ENCODE peak calls at places on chromosomes 16 and 17, in nine cellular contexts. S, O, K, J, Z, E, I, G and P are unnamed samples. For H3K9me3, the result is how much of the 10 kb centered on the place peaks cover.

GRCh38 chr17:76458580-76459490 is 5.9 kb upstream of the UBE2O start:
- DNase-seq in S (peak), O (no peak), K (peak), J (no peak), Z (peak), E (no peak), I (peak), G (no peak), P (no peak)

GRCh38 chr17:7313890-7314718 is 1.1 kb downstream of the GPS2 start:
- DNase-seq in S (no peak), O (no peak), K (no peak), J (no peak), Z (no peak), E (no peak), I (no peak), G (no peak), P (no peak)

GRCh38 chr17:4530799-4531730 is 24.1 kb downstream of the MYBBP1A start:
- DNase-seq in S (no peak), O (no peak), K (no peak), J (no peak), Z (peak), E (no peak), I (no peak), G (no peak), P (no peak)

GRCh38 chr16:77863250-77863649 is 74.9 kb downstream of the VAT1L start:
- DNase-seq in S (no peak), O (no peak), K (peak), J (no peak), Z (peak), E (no peak), I (peak), G (no peak), P (no peak)

GRCh38 chr16:85361441-85362118 is 249.3 kb upstream of the CIBAR2 start:
- DNase-seq in S (no peak), O (no peak), K (peak), J (no peak), Z (no peak), E (no peak), I (peak), G (no peak), P (no peak)

GRCh38 chr16:15983898-15984297 is 34.5 kb downstream of the ABCC1 start:
- DNase-seq in S (no peak), O (no peak), K (no peak), J (no peak), Z (peak), E (no peak), I (no peak), G (no peak), P (no peak)

GRCh38 chr16:10584956-10585561 is 4.7 kb upstream of the EMP2 start:
- DNase-seq in S (no peak), O (no peak), K (no peak), J (no peak), Z (no peak), E (no peak), I (no peak), G (no peak), P (no peak)

GRCh38 chr17:43094129-43094834 is 30.9 kb downstream of the BRCA1 start:
- DNase-seq in S (no peak), O (no peak), K (no peak), J (no peak), Z (no peak), E (no peak), I (no peak), G (no peak), P (no peak)

GRCh38 chr16:75311383-75311938 is 60.0 kb upstream of the BCAR1 start:
- DNase-seq in S (no peak), O (no peak), K (no peak), J (no peak), Z (no peak), E (no peak), I (no peak), G (no peak), P (no peak)

GRCh38 chr16:21104124-21104860 is 46.4 kb downstream of the DNAH3 start:
- DNase-seq in S (no peak), O (no peak), K (no peak), J (no peak), Z (peak), E (no peak), I (no peak), G (no peak), P (no peak)

GRCh38 chr16:65034915-65035314 is 86.9 kb downstream of the CDH11 start:
- DNase-seq in S (no peak), O (no peak), K (no peak), J (no peak), Z (no peak), E (no peak), I (no peak), G (no peak), P (no peak)

GRCh38 chr16:78915916-78916315 is 684.6 kb downstream of the MAF start:
- DNase-seq in S (no peak), O (no peak), K (no peak), J (no peak), Z (no peak), E (no peak), I (no peak), G (no peak), P (no peak)

GRCh38 chr16:59698341-59698979 is 964.3 kb upstream of the GOT2 start:
- DNase-seq in S (no peak), O (no peak), K (no peak), J (no peak), Z (no peak), E (no peak), I (no peak), G (no peak), P (no peak)

GRCh38 chr16:54175169-54175551 is 111.4 kb downstream of the IRX3 start:
- DNase-seq in S (no peak), O (peak), K (peak), J (no peak), Z (no peak), E (no peak), I (no peak), G (no peak), P (no peak)

GRCh38 chr16:50196736-50197135 is 43.6 kb downstream of the TENT4B start:
- DNase-seq in S (no peak), O (no peak), K (no peak), J (no peak), Z (no peak), E (no peak), I (no peak), G (no peak), P (peak)

GRCh38 chr17:27326585-27326984 is 32.7 kb downstream of the WSB1 start:
- DNase-seq in S (no peak), O (no peak), K (no peak), J (no peak), Z (no peak), E (no peak), I (no peak), G (no peak), P (no peak)

GRCh38 chr16:26762596-26762995 is 304.1 kb upstream of the C16orf82 start:
- DNase-seq in S (no peak), O (no peak), K (no peak), J (no peak), Z (no peak), E (no peak), I (no peak), G (no peak), P (no peak)

GRCh38 chr16:987846-988245 is 6.3 kb downstream of the SOX8 start:
- DNase-seq in S (no peak), O (no peak), K (no peak), J (no peak), Z (no peak), E (no peak), I (no peak), G (no peak), P (no peak)

GRCh38 chr17:11705111-11705510 is 106.8 kb downstream of the DNAH9 start:
- DNase-seq in S (no peak), O (no peak), K (no peak), J (no peak), Z (no peak), E (no peak), I (no peak), G (no peak), P (no peak)

GRCh38 chr16:88534731-88535141 is 35.5 kb upstream of the ZC3H18 start:
- DNase-seq in S (peak), O (no peak), K (peak), J (no peak), Z (no peak), E (no peak), I (no peak), G (no peak), P (no peak)

GRCh38 chr17:10775058-10775457 is 28.8 kb downstream of the TMEM238L start:
- DNase-seq in S (no peak), O (no peak), K (no peak), J (no peak), Z (no peak), E (no peak), I (peak), G (no peak), P (no peak)

GRCh38 chr17:77164483-77165030 is 23.8 kb downstream of the SEC14L1 start:
- DNase-seq in S (no peak), O (no peak), K (no peak), J (no peak), Z (peak), E (no peak), I (no peak), G (no peak), P (no peak)

GRCh38 chr16:16018705-16019104 is 69.3 kb downstream of the ABCC1 start:
- DNase-seq in S (no peak), O (no peak), K (no peak), J (no peak), Z (no peak), E (no peak), I (no peak), G (no peak), P (no peak)

GRCh38 chr16:74607310-74607966 is 524 bp upstream of the GLG1 start:
- DNase-seq in S (no peak), O (no peak), K (no peak), J (no peak), Z (no peak), E (no peak), I (no peak), G (no peak), P (no peak)

GRCh38 chr17:33218657-33219298 is 74.3 kb downstream of the ASIC2 start:
- DNase-seq in S (no peak), O (no peak), K (no peak), J (no peak), Z (no peak), E (no peak), I (no peak), G (no peak), P (no peak)

GRCh38 chr17:43733956-43734355 is 24.6 kb downstream of the SOST start:
- DNase-seq in S (no peak), O (no peak), K (no peak), J (no peak), Z (no peak), E (no peak), I (no peak), G (no peak), P (no peak)

GRCh38 chr17:79684132-79684985 is 46.4 kb upstream of the ENPP7 start:
- DNase-seq in S (no peak), O (no peak), K (no peak), J (no peak), Z (no peak), E (no peak), I (no peak), G (no peak), P (no peak)

GRCh38 chr16:67563708-67564468 is 1.6 kb downstream of the CTCF start:
- DNase-seq in S (no peak), O (peak), K (peak), J (peak), Z (peak), E (no peak), I (peak), G (no peak), P (no peak)

GRCh38 chr16:72094266-72094610 is 591 bp downstream of the DHX38 start:
- DNase-seq in S (no peak), O (no peak), K (no peak), J (no peak), Z (no peak), E (no peak), I (no peak), G (no peak), P (no peak)

GRCh38 chr17:77834170-77835115 is 124.1 kb upstream of the TNRC6C start:
- DNase-seq in S (peak), O (peak), K (peak), J (peak), Z (peak), E (no peak), I (peak), G (peak), P (peak)

GRCh38 chr16:84527486-84528269 is 23.2 kb upstream of the MEAK7 start:
- DNase-seq in S (no peak), O (no peak), K (peak), J (no peak), Z (no peak), E (no peak), I (no peak), G (no peak), P (no peak)

GRCh38 chr17:44108440-44109311 is 14.8 kb downstream of the HDAC5 start:
- DNase-seq in S (peak), O (peak), K (peak), J (peak), Z (peak), E (peak), I (peak), G (no peak), P (no peak)

GRCh38 chr17:82921426-82921825 is 81.6 kb upstream of the ZNF750 start:
- DNase-seq in S (no peak), O (no peak), K (no peak), J (no peak), Z (no peak), E (no peak), I (no peak), G (no peak), P (no peak)

GRCh38 chr17:38571833-38572274 is 33.9 kb downstream of the SRCIN1 start:
- DNase-seq in S (peak), O (no peak), K (no peak), J (no peak), Z (no peak), E (no peak), I (no peak), G (no peak), P (no peak)

GRCh38 chr17:38569701-38570512 is 35.8 kb downstream of the SRCIN1 start:
- DNase-seq in S (no peak), O (no peak), K (no peak), J (no peak), Z (no peak), E (no peak), I (no peak), G (no peak), P (no peak)

GRCh38 chr17:38574712-38575111 is 31.0 kb downstream of the SRCIN1 start:
- DNase-seq in S (no peak), O (no peak), K (no peak), J (no peak), Z (no peak), E (no peak), I (no peak), G (no peak), P (no peak)

GRCh38 chr17:38572292-38572664 is 33.5 kb downstream of the SRCIN1 start:
- DNase-seq in S (no peak), O (no peak), K (no peak), J (no peak), Z (no peak), E (no peak), I (no peak), G (no peak), P (no peak)

GRCh38 chr17:38572665-38573365 is 32.9 kb downstream of the SRCIN1 start:
- DNase-seq in S (peak), O (no peak), K (peak), J (no peak), Z (no peak), E (no peak), I (peak), G (no peak), P (no peak)
- H3K4me3 ChIP-seq in S (peak), O (no peak), K (no peak), J (no peak), Z (no peak), E (peak), I (peak), G (no peak), P (no peak)

DNA sequence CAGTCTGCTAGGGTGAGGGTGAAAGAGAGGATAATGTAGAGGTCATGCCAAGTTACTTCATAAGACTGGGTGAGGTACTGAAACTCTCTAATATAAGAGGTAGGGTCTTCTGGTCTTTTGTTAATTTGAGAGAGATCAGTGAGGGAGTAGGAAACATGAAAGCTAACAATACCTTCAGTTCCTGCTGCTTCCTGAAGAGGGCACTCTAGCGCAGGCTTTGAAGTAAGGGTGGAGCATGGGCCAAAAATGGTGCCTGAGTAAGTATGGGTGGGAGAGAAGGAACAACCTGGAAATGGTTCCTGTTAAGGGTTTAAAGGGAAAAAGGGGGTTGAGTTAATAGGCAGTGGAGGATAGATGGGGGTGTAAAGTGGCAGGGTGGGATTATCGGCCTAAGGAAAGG is 2449.5 kb downstream of the TP53TG3F start:
- DNase-seq in S (no peak), O (no peak), K (no peak), J (no peak), Z (no peak), E (no peak), I (no peak), G (no peak), P (no peak)
- H3K9me3 ChIP-seq in S (under half), O (under half), K (under half), J (half or more), Z (under half), E (under half), I (under half), G (under half), P (under half)

DNA sequence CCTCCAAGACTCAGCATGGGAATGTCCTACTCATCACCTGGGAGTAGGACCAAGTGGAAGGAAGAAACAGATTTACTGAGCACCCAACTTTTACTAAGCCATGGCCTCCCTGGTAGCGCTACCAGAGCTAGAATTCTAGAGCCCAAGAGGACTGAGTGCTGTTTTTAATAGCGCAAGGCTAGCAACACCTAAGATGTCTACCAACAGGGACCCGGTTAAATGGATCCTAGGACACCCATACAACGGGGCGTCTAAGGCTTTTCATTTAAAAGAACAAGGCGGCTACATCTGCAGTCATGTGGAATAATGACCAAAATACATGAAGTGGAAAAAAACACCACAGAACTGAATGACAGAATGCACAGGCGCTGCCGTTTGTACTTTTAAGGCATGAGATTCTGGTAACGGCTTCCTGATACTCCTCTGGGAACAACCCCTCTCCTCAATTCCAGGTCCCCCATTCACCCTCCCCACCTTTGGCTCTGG is 5.1 kb downstream of the GGA2 start:
- DNase-seq in S (no peak), O (no peak), K (no peak), J (no peak), Z (no peak), E (no peak), I (no peak), G (no peak), P (no peak)
- H3K4me3 ChIP-seq in S (no peak), O (no peak), K (no peak), J (no peak), Z (no peak), E (no peak), I (no peak), G (no peak), P (no peak)

GRCh38 chr16:68574479-68574878 is 35.4 kb downstream of the ZFP90 start:
- DNase-seq in S (no peak), O (no peak), K (no peak), J (no peak), Z (no peak), E (no peak), I (no peak), G (no peak), P (no peak)
- H3K9me3 ChIP-seq in S (half or more), O (half or more), K (under half), J (half or more), Z (half or more), E (under half), I (under half), G (under half), P (under half)

GRCh38 chr17:60149691-60150582 is at the start of gene CA4:
- DNase-seq in S (peak), O (no peak), K (peak), J (no peak), Z (no peak), E (no peak), I (no peak), G (no peak), P (no peak)
- H3K4me3 ChIP-seq in S (peak), O (peak), K (peak), J (no peak), Z (peak), E (peak), I (peak), G (no peak), P (no peak)

GRCh38 chr17:16286009-16286946 is 67.0 kb downstream of the CENPV start:
- DNase-seq in S (peak), O (peak), K (peak), J (peak), Z (peak), E (peak), I (peak), G (peak), P (peak)
- H3K9me3 ChIP-seq in S (under half), O (under half), K (under half), J (under half), Z (under half), E (under half), I (under half), G (under half), P (under half)

GRCh38 chr17:73338050-73338491 is 26.3 kb upstream of the CDC42EP4 start:
- DNase-seq in S (no peak), O (no peak), K (no peak), J (no peak), Z (no peak), E (no peak), I (no peak), G (no peak), P (no peak)
- H3K4me3 ChIP-seq in S (no peak), O (no peak), K (no peak), J (peak), Z (no peak), E (peak), I (peak), G (no peak), P (no peak)

DNA sequence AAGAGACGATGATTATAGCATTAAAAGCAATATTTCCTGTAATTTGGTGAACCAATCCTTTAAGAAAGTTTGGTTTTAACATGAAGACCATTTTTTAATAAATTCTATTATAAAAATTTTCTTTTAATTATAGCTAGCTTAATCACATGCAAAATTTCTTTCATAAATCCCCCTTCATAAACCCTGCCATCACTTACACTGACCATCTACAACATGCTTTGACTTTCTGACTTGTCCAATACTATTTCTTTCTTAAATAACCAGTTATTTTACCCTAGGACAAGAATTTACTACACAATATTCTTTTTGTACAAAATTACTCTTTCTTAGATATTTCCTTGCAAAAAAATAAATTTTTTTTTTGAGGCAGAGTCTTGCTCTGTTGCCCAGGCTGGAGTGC is 1334.8 kb downstream of the CDH11 start:
- DNase-seq in S (no peak), O (no peak), K (no peak), J (no peak), Z (no peak), E (no peak), I (no peak), G (no peak), P (no peak)
- H3K9me3 ChIP-seq in S (under half), O (under half), K (under half), J (under half), Z (under half), E (under half), I (under half), G (under half), P (under half)

DNA sequence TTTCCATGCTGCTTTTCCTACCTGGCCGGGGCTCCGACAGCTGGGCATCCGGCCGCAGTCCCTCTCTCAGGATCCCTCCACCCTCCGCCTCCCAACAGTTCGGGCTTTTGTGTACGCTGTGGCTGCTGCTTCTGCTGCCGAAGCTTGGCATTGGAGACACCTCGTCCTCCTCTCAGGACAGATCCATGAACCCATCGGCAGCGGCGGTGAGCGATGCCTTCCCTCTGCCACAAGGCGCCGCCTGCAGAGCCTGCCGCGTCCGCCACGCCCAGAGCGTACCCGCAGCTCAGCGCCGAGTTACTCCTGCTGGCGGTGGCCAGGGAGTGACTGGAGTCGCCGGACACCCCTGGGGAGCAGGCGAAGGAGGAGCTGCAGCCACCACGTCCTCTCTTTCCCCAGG is 2032.8 kb downstream of the TP53TG3F start:
- DNase-seq in S (no peak), O (no peak), K (no peak), J (no peak), Z (no peak), E (no peak), I (no peak), G (no peak), P (no peak)
- H3K4me3 ChIP-seq in S (no peak), O (no peak), K (no peak), J (no peak), Z (no peak), E (no peak), I (no peak), G (no peak), P (no peak)